ENCODE peak calls at places on chromosomes 7 and 10, in five cellular contexts. H, D, W, X and G are unnamed samples.

GRCh38 chr7:70042533-70042932 is 444.3 kb downstream of the AUTS2 start:
- DNase-seq in X (peak; percentile 31), W (no peak), D (no peak), H (peak; percentile 4), G (no peak)

GRCh38 chr10:17066000-17066399 is 63.6 kb downstream of the CUBN start:
- DNase-seq in H (no peak), X (no peak), W (no peak), D (no peak), G (no peak)

GRCh38 chr7:94382746-94383145 is 11.9 kb upstream of the COL1A2 start:
- DNase-seq in H (no peak), D (no peak), X (no peak), W (no peak), G (no peak)

GRCh38 chr10:70962686-70963085 is 74.3 kb upstream of the PCBD1 start:
- DNase-seq in W (no peak), D (no peak), X (no peak), H (no peak), G (peak; percentile 18)

GRCh38 chr10:8369666-8370065 is 315.2 kb downstream of the GATA3 start:
- DNase-seq in D (no peak), W (no peak), X (peak; percentile 45), H (no peak), G (no peak)

GRCh38 chr10:106957825-106958581 is 206.5 kb downstream of the SORCS1 start:
- DNase-seq in H (no peak), W (no peak), D (no peak), X (no peak), G (no peak)

GRCh38 chr10:1036341-1036791 is 10.7 kb upstream of the IDI2 start:
- DNase-seq in D (no peak), H (peak; percentile 66), W (no peak), X (peak; percentile 48), G (peak; percentile 68)

GRCh38 chr10:31320179-31320597 is 1.2 kb downstream of the ZEB1 start:
- DNase-seq in D (peak; percentile 74), W (no peak), H (peak; percentile 14), X (peak; percentile 48), G (no peak)

GRCh38 chr7:261341-262250 is 28.4 kb upstream of the FOXL3 start:
- DNase-seq in W (no peak), X (no peak), D (no peak), H (no peak), G (no peak)

GRCh38 chr10:126170367-126170766 is 217.9 kb downstream of the ADAM12 start:
- DNase-seq in W (no peak), H (no peak), X (no peak), D (no peak), G (no peak)

GRCh38 chr10:30816144-30816811 is 186.7 kb upstream of the LYZL2 start:
- DNase-seq in H (no peak), D (no peak), X (no peak), W (no peak), G (no peak)

GRCh38 chr10:132631348-132631735 is 93.8 kb downstream of the INPP5A start:
- DNase-seq in W (no peak), D (no peak), X (no peak), H (no peak), G (peak; percentile 46)

GRCh38 chr7:894927-895450 is 18.6 kb downstream of the GET4 start:
- DNase-seq in X (no peak), W (no peak), H (no peak), D (no peak), G (no peak)

GRCh38 chr10:60098676-60099601 is 192.6 kb upstream of the CCDC6 start:
- DNase-seq in H (no peak), D (no peak), X (no peak), W (no peak), G (no peak)

GRCh38 chr10:35341521-35341920 is 5.2 kb downstream of the CCNY start:
- DNase-seq in X (no peak), W (no peak), H (no peak), D (no peak), G (no peak)

GRCh38 chr7:114243019-114243507 is 171.6 kb upstream of the FOXP2 start:
- DNase-seq in X (peak; percentile 90), W (no peak), D (no peak), H (peak; percentile 60), G (no peak)

GRCh38 chr7:113314594-113314993 is 196.2 kb upstream of the SMIM30 start:
- DNase-seq in D (no peak), H (no peak), W (no peak), X (no peak), G (no peak)

GRCh38 chr7:46559194-46559576 is 638.1 kb upstream of the IGFBP3 start:
- DNase-seq in X (no peak), D (no peak), H (no peak), W (no peak), G (no peak)

GRCh38 chr10:127148066-127148932 is 48.1 kb downstream of the INSYN2A start:
- DNase-seq in W (no peak), D (no peak), X (peak; percentile 78), H (peak; percentile 94), G (no peak)

GRCh38 chr7:86914468-86915054 is 144.9 kb downstream of the ELAPOR2 start:
- DNase-seq in W (peak; percentile 9), X (no peak), H (peak; percentile 53), D (no peak), G (no peak)

GRCh38 chr7:156380261-156380660 is 260.3 kb upstream of the RNF32 start:
- DNase-seq in H (no peak), W (no peak), D (no peak), X (no peak), G (no peak)